ENCODE peak calls at places on chromosomes 7 and 10, in six cellular contexts. One of them, this sample, is unnamed.

GRCh38 chr7:144391823-144392255 is 11.7 kb downstream of the NOBOX start:
- DNase-seq in body of pancreas: no peak
- DNase-seq in thoracic aorta: no peak
- DNase-seq in adrenal gland: no peak
- DNase-seq in hepatocyte: peak; percentile 67
- DNase-seq in mammary epithelial cell: peak; percentile 35
- DNase-seq in this sample: peak; percentile 23

GRCh38 chr7:103928581-103928980 is 60.9 kb downstream of the RELN start:
- DNase-seq in body of pancreas: no peak
- DNase-seq in thoracic aorta: no peak
- DNase-seq in adrenal gland: no peak
- DNase-seq in hepatocyte: no peak
- DNase-seq in mammary epithelial cell: no peak
- DNase-seq in this sample: no peak

GRCh38 chr10:115801987-115802386 is 471.0 kb downstream of the GFRA1 start:
- DNase-seq in body of pancreas: no peak
- DNase-seq in thoracic aorta: no peak
- DNase-seq in adrenal gland: no peak
- DNase-seq in hepatocyte: no peak
- DNase-seq in mammary epithelial cell: no peak
- DNase-seq in this sample: no peak

GRCh38 chr10:126902157-126902556 is 3.1 kb upstream of the DOCK1 start:
- DNase-seq in body of pancreas: peak; percentile 25
- DNase-seq in thoracic aorta: no peak
- DNase-seq in adrenal gland: no peak
- DNase-seq in hepatocyte: peak; percentile 50
- DNase-seq in mammary epithelial cell: peak; percentile 91
- DNase-seq in this sample: no peak

GRCh38 chr10:133564816-133565215 is 567 bp downstream of the SYCE1 start:
- DNase-seq in body of pancreas: no peak
- DNase-seq in thoracic aorta: no peak
- DNase-seq in adrenal gland: no peak
- DNase-seq in hepatocyte: no peak
- DNase-seq in mammary epithelial cell: no peak
- DNase-seq in this sample: no peak

GRCh38 chr10:78263521-78263988 is 229.9 kb downstream of the RPS24 start:
- DNase-seq in body of pancreas: no peak
- DNase-seq in thoracic aorta: no peak
- DNase-seq in adrenal gland: no peak
- DNase-seq in hepatocyte: no peak
- DNase-seq in mammary epithelial cell: peak; percentile 11
- DNase-seq in this sample: no peak

GRCh38 chr7:100680589-100681271 is 7.2 kb downstream of the GNB2 start:
- DNase-seq in body of pancreas: peak; percentile 12
- DNase-seq in thoracic aorta: no peak
- DNase-seq in adrenal gland: peak; percentile 52
- DNase-seq in hepatocyte: peak; percentile 10
- DNase-seq in mammary epithelial cell: no peak
- DNase-seq in this sample: no peak

GRCh38 chr7:55239406-55239805 is 125.7 kb upstream of the LANCL2 start:
- DNase-seq in body of pancreas: no peak
- DNase-seq in thoracic aorta: no peak
- DNase-seq in adrenal gland: no peak
- DNase-seq in hepatocyte: no peak
- DNase-seq in mammary epithelial cell: no peak
- DNase-seq in this sample: no peak

GRCh38 chr7:133958822-133959221 is 168.3 kb upstream of the LRGUK start:
- DNase-seq in body of pancreas: no peak
- DNase-seq in thoracic aorta: no peak
- DNase-seq in adrenal gland: no peak
- DNase-seq in hepatocyte: no peak
- DNase-seq in mammary epithelial cell: no peak
- DNase-seq in this sample: no peak

GRCh38 chr10:47164126-47164799 is 135.7 kb upstream of the GDF10 start:
- DNase-seq in body of pancreas: no peak
- DNase-seq in thoracic aorta: no peak
- DNase-seq in adrenal gland: no peak
- DNase-seq in hepatocyte: no peak
- DNase-seq in mammary epithelial cell: peak; percentile 81
- DNase-seq in this sample: no peak

GRCh38 chr7:157523371-157523765 is 186.6 kb downstream of the DNAJB6 start:
- DNase-seq in body of pancreas: no peak
- DNase-seq in thoracic aorta: no peak
- DNase-seq in adrenal gland: no peak
- DNase-seq in hepatocyte: no peak
- DNase-seq in mammary epithelial cell: no peak
- DNase-seq in this sample: no peak

GRCh38 chr10:132307823-132308587 is at the start of gene STK32C:
- DNase-seq in body of pancreas: peak; percentile 94
- DNase-seq in thoracic aorta: peak; percentile 56
- DNase-seq in adrenal gland: peak; percentile 92
- DNase-seq in hepatocyte: peak; percentile 98
- DNase-seq in mammary epithelial cell: peak; percentile 69
- DNase-seq in this sample: peak; percentile 43

GRCh38 chr10:104300736-104301292 is 31.8 kb downstream of the GSTO2 start:
- DNase-seq in body of pancreas: peak; percentile 86
- DNase-seq in thoracic aorta: peak; percentile 91
- DNase-seq in adrenal gland: peak; percentile 49
- DNase-seq in hepatocyte: peak; percentile 67
- DNase-seq in mammary epithelial cell: peak; percentile 95
- DNase-seq in this sample: peak; percentile 86

GRCh38 chr7:41964354-41964753 is 261.5 kb upstream of the INHBA start:
- DNase-seq in body of pancreas: no peak
- DNase-seq in thoracic aorta: no peak
- DNase-seq in adrenal gland: no peak
- DNase-seq in hepatocyte: no peak
- DNase-seq in mammary epithelial cell: no peak
- DNase-seq in this sample: no peak

GRCh38 chr7:106731637-106732036 is 70.7 kb upstream of the CCDC71L start:
- DNase-seq in body of pancreas: no peak
- DNase-seq in thoracic aorta: no peak
- DNase-seq in adrenal gland: no peak
- DNase-seq in hepatocyte: no peak
- DNase-seq in mammary epithelial cell: no peak
- DNase-seq in this sample: no peak

GRCh38 chr7:4959356-4959755 is 369 bp upstream of the MMD2 start:
- DNase-seq in body of pancreas: no peak
- DNase-seq in thoracic aorta: no peak
- DNase-seq in adrenal gland: no peak
- DNase-seq in hepatocyte: no peak
- DNase-seq in mammary epithelial cell: no peak
- DNase-seq in this sample: no peak

GRCh38 chr10:126115861-126116260 is 219.5 kb downstream of the FANK1 start:
- DNase-seq in body of pancreas: no peak
- DNase-seq in thoracic aorta: no peak
- DNase-seq in adrenal gland: no peak
- DNase-seq in hepatocyte: no peak
- DNase-seq in mammary epithelial cell: no peak
- DNase-seq in this sample: no peak

GRCh38 chr10:110304394-110304779 is 333 bp downstream of the SMNDC1 start:
- DNase-seq in body of pancreas: no peak
- DNase-seq in thoracic aorta: no peak
- DNase-seq in adrenal gland: no peak
- DNase-seq in hepatocyte: peak; percentile 68
- DNase-seq in mammary epithelial cell: no peak
- DNase-seq in this sample: no peak

GRCh38 chr10:75755528-75755927 is 324.1 kb downstream of the LRMDA start:
- DNase-seq in body of pancreas: no peak
- DNase-seq in thoracic aorta: no peak
- DNase-seq in adrenal gland: no peak
- DNase-seq in hepatocyte: peak; percentile 27
- DNase-seq in mammary epithelial cell: no peak
- DNase-seq in this sample: no peak
- TF ChIP-seq CTCF in body of pancreas: no peak
- TF ChIP-seq CTCF in thoracic aorta: no peak
- TF ChIP-seq CTCF in adrenal gland: no peak
- TF ChIP-seq CTCF in hepatocyte: no peak
- TF ChIP-seq CTCF in mammary epithelial cell: no peak
- TF ChIP-seq CTCF in this sample: no peak

GRCh38 chr7:24715171-24715570 is 42.1 kb downstream of the GSDME start:
- DNase-seq in body of pancreas: no peak
- DNase-seq in thoracic aorta: no peak
- DNase-seq in adrenal gland: no peak
- DNase-seq in hepatocyte: no peak
- DNase-seq in mammary epithelial cell: no peak
- DNase-seq in this sample: no peak
- H3K4me3 ChIP-seq in body of pancreas: no peak overlapping the region
- H3K4me3 ChIP-seq in thoracic aorta: no peak overlapping the region
- H3K4me3 ChIP-seq in adrenal gland: no peak overlapping the region
- H3K4me3 ChIP-seq in hepatocyte: no peak overlapping the region
- H3K4me3 ChIP-seq in mammary epithelial cell: no peak overlapping the region
- H3K4me3 ChIP-seq in this sample: no peak overlapping the region

GRCh38 chr10:34303022-34303421 is 512.1 kb downstream of the PARD3 start:
- DNase-seq in body of pancreas: no peak
- DNase-seq in thoracic aorta: no peak
- DNase-seq in adrenal gland: no peak
- DNase-seq in hepatocyte: no peak
- DNase-seq in mammary epithelial cell: no peak
- DNase-seq in this sample: no peak

GRCh38 chr10:34310234-34310633 is 504.9 kb downstream of the PARD3 start:
- DNase-seq in body of pancreas: no peak
- DNase-seq in thoracic aorta: no peak
- DNase-seq in adrenal gland: no peak
- DNase-seq in hepatocyte: no peak
- DNase-seq in mammary epithelial cell: no peak
- DNase-seq in this sample: no peak

DNA sequence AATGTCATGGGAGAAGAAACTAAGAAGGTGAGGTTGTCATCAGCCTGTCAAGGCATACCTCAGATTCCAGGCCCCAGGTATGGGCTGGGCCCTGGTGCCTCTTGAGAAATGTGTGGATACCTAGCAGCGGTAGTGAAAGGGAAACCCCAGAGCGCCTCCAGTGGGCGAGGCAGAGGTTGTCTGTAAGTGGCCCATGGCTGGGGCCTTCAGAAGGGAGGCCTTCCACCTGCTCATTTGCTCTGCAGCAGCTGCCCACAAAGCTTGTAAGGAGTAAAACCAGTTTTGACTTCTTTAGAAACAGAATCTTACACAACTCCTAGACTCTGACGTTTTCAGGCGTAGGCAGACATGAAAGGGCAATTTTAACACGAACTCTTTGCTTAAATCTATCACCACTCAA is 509.9 kb downstream of the PARD3 start:
- DNase-seq in body of pancreas: no peak
- DNase-seq in thoracic aorta: no peak
- DNase-seq in adrenal gland: no peak
- DNase-seq in hepatocyte: peak; percentile 82
- DNase-seq in mammary epithelial cell: peak; percentile 57
- DNase-seq in this sample: no peak
- TF ChIP-seq CTCF in body of pancreas: no peak
- TF ChIP-seq CTCF in thoracic aorta: no peak
- TF ChIP-seq CTCF in adrenal gland: no peak
- TF ChIP-seq CTCF in hepatocyte: peak; percentile 37
- TF ChIP-seq CTCF in mammary epithelial cell: peak; percentile 36
- TF ChIP-seq CTCF in this sample: no peak

DNA sequence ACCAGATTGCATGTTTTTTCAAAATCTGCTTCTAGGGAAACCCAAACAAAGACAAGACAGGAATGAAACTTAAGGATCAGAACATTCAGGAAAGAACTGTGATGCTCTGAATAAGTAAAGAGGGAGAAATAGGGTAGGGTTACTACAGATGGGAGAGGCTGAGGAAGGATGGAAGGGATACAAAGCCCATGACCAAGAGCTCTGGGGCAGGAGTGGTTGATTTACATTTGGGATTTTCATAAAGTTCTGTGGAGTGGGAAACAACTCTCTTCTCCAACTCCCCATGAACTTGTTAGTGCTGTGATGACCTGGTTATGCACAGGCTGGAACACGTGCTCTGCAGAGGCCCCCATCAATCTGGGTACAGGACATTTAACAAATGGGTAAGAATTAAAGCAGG is 216.0 kb upstream of the KLF14 start:
- DNase-seq in body of pancreas: no peak
- DNase-seq in thoracic aorta: no peak
- DNase-seq in adrenal gland: no peak
- DNase-seq in hepatocyte: no peak
- DNase-seq in mammary epithelial cell: no peak
- DNase-seq in this sample: no peak
- H3K4me3 ChIP-seq in body of pancreas: no peak overlapping the region
- H3K4me3 ChIP-seq in thoracic aorta: no peak overlapping the region
- H3K4me3 ChIP-seq in adrenal gland: no peak overlapping the region
- H3K4me3 ChIP-seq in hepatocyte: no peak overlapping the region
- H3K4me3 ChIP-seq in mammary epithelial cell: no peak overlapping the region
- H3K4me3 ChIP-seq in this sample: no peak overlapping the region

GRCh38 chr10:17183110-17183509 is 18.4 kb downstream of the TRDMT1 start:
- DNase-seq in body of pancreas: no peak
- DNase-seq in thoracic aorta: no peak
- DNase-seq in adrenal gland: no peak
- DNase-seq in hepatocyte: no peak
- DNase-seq in mammary epithelial cell: no peak
- DNase-seq in this sample: no peak
- TF ChIP-seq CTCF in body of pancreas: no peak
- TF ChIP-seq CTCF in thoracic aorta: peak; percentile 23
- TF ChIP-seq CTCF in adrenal gland: no peak
- TF ChIP-seq CTCF in hepatocyte: peak; percentile 6
- TF ChIP-seq CTCF in mammary epithelial cell: peak; percentile 31
- TF ChIP-seq CTCF in this sample: no peak

GRCh38 chr7:25659841-25660240 is 431.6 kb upstream of the NPVF start:
- DNase-seq in body of pancreas: no peak
- DNase-seq in thoracic aorta: no peak
- DNase-seq in adrenal gland: no peak
- DNase-seq in hepatocyte: no peak
- DNase-seq in mammary epithelial cell: no peak
- DNase-seq in this sample: no peak

GRCh38 chr7:25656581-25657026 is 428.3 kb upstream of the NPVF start:
- DNase-seq in body of pancreas: no peak
- DNase-seq in thoracic aorta: no peak
- DNase-seq in adrenal gland: no peak
- DNase-seq in hepatocyte: peak; percentile 55
- DNase-seq in mammary epithelial cell: no peak
- DNase-seq in this sample: no peak

GRCh38 chr7:25653412-25653811 is 425.1 kb upstream of the NPVF start:
- DNase-seq in body of pancreas: no peak
- DNase-seq in thoracic aorta: no peak
- DNase-seq in adrenal gland: no peak
- DNase-seq in hepatocyte: no peak
- DNase-seq in mammary epithelial cell: no peak
- DNase-seq in this sample: no peak

GRCh38 chr7:25658375-25658774 is 430.1 kb upstream of the NPVF start:
- DNase-seq in body of pancreas: no peak
- DNase-seq in thoracic aorta: no peak
- DNase-seq in adrenal gland: no peak
- DNase-seq in hepatocyte: no peak
- DNase-seq in mammary epithelial cell: no peak
- DNase-seq in this sample: no peak

GRCh38 chr7:25656071-25656470 is 427.8 kb upstream of the NPVF start:
- DNase-seq in body of pancreas: no peak
- DNase-seq in thoracic aorta: no peak
- DNase-seq in adrenal gland: no peak
- DNase-seq in hepatocyte: no peak
- DNase-seq in mammary epithelial cell: no peak
- DNase-seq in this sample: no peak
- H3K4me3 ChIP-seq in body of pancreas: no peak overlapping the region
- H3K4me3 ChIP-seq in thoracic aorta: no peak overlapping the region
- H3K4me3 ChIP-seq in adrenal gland: no peak overlapping the region
- H3K4me3 ChIP-seq in hepatocyte: no peak overlapping the region
- H3K4me3 ChIP-seq in mammary epithelial cell: no peak overlapping the region
- H3K4me3 ChIP-seq in this sample: no peak overlapping the region